ENCODE peak calls at places on chromosomes 16 and 17, in four cellular contexts. E is T-helper 2 cell; F is stimulated activated CD4-positive, alpha-beta T cell treated with anti-CD3 and anti-CD28 coated beads, Interleukin-2, amount 100 ng/mL, for 24 hours; J is AG20443. U is an unnamed sample.

GRCh38 chr16:62079236-62079635 is 43.0 kb upstream of the CDH8 start:
- DNase-seq in E (no peak), F (no peak), J (no peak), U (no peak)

GRCh38 chr16:30187971-30188561 is 4.7 kb downstream of the CORO1A start:
- DNase-seq in F (peak), E (no peak), J (no peak), U (no peak)

GRCh38 chr16:59993101-59993500 is 1259.0 kb upstream of the GOT2 start:
- DNase-seq in J (no peak), F (no peak), E (no peak), U (no peak)

GRCh38 chr16:56918467-56919012 is 13.4 kb upstream of the HERPUD1 start:
- DNase-seq in J (no peak), E (no peak), F (no peak), U (no peak)

GRCh38 chr17:35713069-35713728 is 18.2 kb upstream of the RASL10B start:
- DNase-seq in F (no peak), E (no peak), J (peak), U (peak)

GRCh38 chr16:14669776-14670175 is 24.3 kb downstream of the PLA2G10 start:
- DNase-seq in E (no peak), F (no peak), J (no peak), U (no peak)

GRCh38 chr17:43418441-43419374 is 19.9 kb downstream of the ARL4D start:
- DNase-seq in E (no peak), F (no peak), J (peak), U (peak)

GRCh38 chr16:64925166-64925565 is 196.7 kb downstream of the CDH11 start:
- DNase-seq in E (no peak), J (no peak), F (no peak), U (no peak)

GRCh38 chr16:23754594-23755483 is at the start of gene CHP2:
- DNase-seq in F (no peak), J (peak), E (no peak), U (peak)

GRCh38 chr17:35236821-35237220 is 6.1 kb upstream of the SLFN5 start:
- DNase-seq in E (no peak), J (no peak), F (no peak), U (peak)

GRCh38 chr17:69978056-69978646 is 96.9 kb upstream of the KCNJ16 start:
- DNase-seq in J (no peak), E (no peak), F (no peak), U (no peak)

GRCh38 chr16:66026211-66026610 is 340.3 kb upstream of the CDH5 start:
- DNase-seq in F (no peak), J (no peak), E (no peak), U (peak)

GRCh38 chr17:34840758-34841157 is 120.5 kb downstream of the CCT6B start:
- DNase-seq in E (no peak), F (no peak), J (no peak), U (no peak)

GRCh38 chr17:48692049-48692448 is 30.3 kb downstream of the PRAC1 start:
- DNase-seq in E (no peak), F (no peak), J (no peak), U (no peak)